ENCODE peak calls at places on chromosomes 5 and 9, in eight cellular contexts. N is glutamatergic neuron; Y is lung; F is stimulated activated CD4-positive, alpha-beta T cell treated with anti-CD3 and anti-CD28 coated beads, Interleukin-15, amount 100 ng/mL, for 1 hour; X is iris pigment epithelial cell; J is fibroblast of mammary gland; U is Caki2; I is NCI-H446. Z is an unnamed sample.

GRCh38 chr5:14463629-14464028 is 118.0 kb upstream of the OTULINL start:
- DNase-seq in N (no peak), Y (no peak), F (no peak), X (peak; percentile 65), J (peak; percentile 89), U (peak; percentile 56), I (no peak), Z (no peak)

GRCh38 chr5:125882061-125882460 is 541.1 kb upstream of the GRAMD2B start:
- DNase-seq in N (no peak), Y (no peak), F (no peak), X (no peak), J (no peak), U (no peak), I (no peak), Z (no peak)

GRCh38 chr5:134273642-134274361 is 47.9 kb upstream of the PPP2CA start:
- DNase-seq in N (no peak), Y (no peak), F (no peak), X (no peak), J (no peak), U (no peak), I (no peak), Z (no peak)

GRCh38 chr9:19948021-19948420 is 159.2 kb upstream of the SLC24A2 start:
- DNase-seq in N (no peak), Y (no peak), F (no peak), X (no peak), J (no peak), U (no peak), I (no peak), Z (no peak)

GRCh38 chr9:136438909-136439549 is 616 bp downstream of the INPP5E start:
- DNase-seq in N (peak; percentile 64), Y (no peak), F (peak; percentile 34), X (peak; percentile 45), J (no peak), U (no peak), I (no peak), Z (no peak)

GRCh38 chr9:133030317-133031129 is at the start of gene GTF3C5:
- DNase-seq in N (peak; percentile 90), Y (peak; percentile 93), F (peak; percentile 76), X (peak; percentile 99), J (peak; percentile 99), U (peak; percentile 99), I (peak; percentile 92), Z (peak; percentile 95)

GRCh38 chr5:126031989-126032716 is 391.1 kb upstream of the GRAMD2B start:
- DNase-seq in N (no peak), Y (no peak), F (no peak), X (peak; percentile 64), J (peak; percentile 79), U (peak; percentile 36), I (no peak), Z (peak; percentile 25)

GRCh38 chr9:32783168-32783891 is at the start of gene TMEM215:
- DNase-seq in N (peak; percentile 75), Y (no peak), F (no peak), X (no peak), J (no peak), U (no peak), I (no peak), Z (no peak)

GRCh38 chr5:109028608-109029299 is 281.1 kb downstream of the FER start:
- DNase-seq in N (no peak), Y (no peak), F (no peak), X (peak; percentile 39), J (peak; percentile 15), U (no peak), I (no peak), Z (no peak)

GRCh38 chr9:129343697-129344375 is 165.8 kb upstream of the IER5L start:
- DNase-seq in N (no peak), Y (peak; percentile 76), F (no peak), X (peak; percentile 74), J (peak; percentile 45), U (no peak), I (no peak), Z (peak; percentile 86)

GRCh38 chr9:127300886-127301447 is 36.4 kb downstream of the GARNL3 start:
- DNase-seq in N (no peak), Y (no peak), F (no peak), X (no peak), J (no peak), U (no peak), I (no peak), Z (no peak)

GRCh38 chr9:35972093-35972492 is 14.1 kb upstream of the OR2S2 start:
- DNase-seq in N (peak; percentile 76), Y (no peak), F (no peak), X (no peak), J (no peak), U (no peak), I (no peak), Z (no peak)

GRCh38 chr9:72271617-72272478 is 93.2 kb downstream of the ZFAND5 start:
- DNase-seq in N (peak; percentile 37), Y (peak; percentile 62), F (no peak), X (peak; percentile 53), J (peak; percentile 65), U (peak; percentile 38), I (no peak), Z (peak; percentile 63)

GRCh38 chr5:96973561-96974401 is 37.9 kb downstream of the LNPEP start:
- DNase-seq in N (no peak), Y (no peak), F (no peak), X (no peak), J (no peak), U (no peak), I (no peak), Z (no peak)

GRCh38 chr9:135346438-135347050 is 133.0 kb upstream of the PPP1R26 start:
- DNase-seq in N (no peak), Y (no peak), F (no peak), X (no peak), J (no peak), U (no peak), I (no peak), Z (no peak)

GRCh38 chr5:111685969-111686368 is 71.0 kb downstream of the NREP start:
- DNase-seq in N (no peak), Y (no peak), F (no peak), X (no peak), J (no peak), U (no peak), I (no peak), Z (no peak)

GRCh38 chr5:14040542-14040941 is 96.1 kb upstream of the DNAH5 start:
- DNase-seq in N (peak; percentile 59), Y (no peak), F (no peak), X (no peak), J (peak; percentile 59), U (no peak), I (no peak), Z (no peak)

GRCh38 chr9:136901516-136902258 is 15.4 kb downstream of the TRAF2 start:
- DNase-seq in N (no peak), Y (peak; percentile 52), F (peak; percentile 35), X (peak; percentile 48), J (peak; percentile 41), U (peak; percentile 91), I (no peak), Z (peak; percentile 38)

GRCh38 chr5:126095001-126095400 is 328.2 kb upstream of the GRAMD2B start:
- DNase-seq in N (no peak), Y (no peak), F (no peak), X (no peak), J (no peak), U (no peak), I (no peak), Z (no peak)

GRCh38 chr5:137627293-137627692 is 108.6 kb downstream of the KLHL3 start:
- DNase-seq in N (no peak), Y (no peak), F (no peak), X (no peak), J (no peak), U (no peak), I (no peak), Z (no peak)

GRCh38 chr5:56640763-56641406 is 174.5 kb upstream of the MAP3K1 start:
- DNase-seq in N (no peak), Y (no peak), F (no peak), X (no peak), J (no peak), U (peak; percentile 35), I (no peak), Z (peak; percentile 78)